ENCODE peak calls at places on chromosomes 3 and 15, in eight cellular contexts. B is sigmoid colon, J is psoas muscle, S is kidney, R is tibial nerve, X is cardiac fibroblast, L is ovary, N is pancreas. O is an unnamed sample.

GRCh38 chr3:144142151-144142855 is 170.7 kb downstream of the DIPK2A start:
- DNase-seq in X (peak; percentile 66), J (no peak), B (no peak), L (peak; percentile 28), S (no peak), R (no peak), N (no peak), O (no peak)

GRCh38 chr15:45407786-45408185 is 29.4 kb upstream of the GATM start:
- DNase-seq in N (no peak), S (no peak), X (no peak), L (no peak), J (no peak), B (no peak), R (no peak), O (no peak)

GRCh38 chr3:195065142-195065863 is 205.7 kb downstream of the XXYLT1 start:
- DNase-seq in R (no peak), B (peak; percentile 63), X (no peak), S (peak; percentile 67), L (no peak), N (no peak), J (peak; percentile 43), O (peak; percentile 13)

GRCh38 chr15:67048281-67049279 is 16.8 kb upstream of the SMAD3 start:
- DNase-seq in J (no peak), N (peak; percentile 90), L (no peak), S (peak; percentile 85), R (no peak), X (peak; percentile 87), B (peak; percentile 52), O (no peak)

GRCh38 chr15:65738649-65739048 is 53.4 kb downstream of the DENND4A start:
- DNase-seq in S (no peak), R (no peak), X (peak; percentile 45), N (no peak), J (no peak), B (no peak), L (no peak), O (no peak)

GRCh38 chr3:4494807-4495200 is 1.7 kb downstream of the ITPR1 start:
- DNase-seq in L (no peak), S (no peak), B (no peak), R (no peak), N (no peak), J (no peak), X (no peak), O (no peak)

GRCh38 chr15:94749848-94750617 is 518.7 kb downstream of the MCTP2 start:
- DNase-seq in N (no peak), J (no peak), R (peak; percentile 28), B (peak; percentile 66), X (no peak), L (no peak), S (no peak), O (no peak)

GRCh38 chr3:27134165-27134796 is 234.9 kb downstream of the NEK10 start:
- DNase-seq in L (peak; percentile 26), B (peak; percentile 76), R (peak; percentile 52), N (peak; percentile 61), J (peak; percentile 75), X (peak; percentile 75), S (no peak), O (peak; percentile 39)

GRCh38 chr3:177452487-177452886 is 255.2 kb upstream of the TBL1XR1 start:
- DNase-seq in J (no peak), R (no peak), L (no peak), N (no peak), X (peak; percentile 98), B (no peak), S (no peak), O (no peak)

GRCh38 chr15:73464602-73465001 is 21.6 kb downstream of the REC114 start:
- DNase-seq in R (no peak), X (peak; percentile 1), J (no peak), B (no peak), N (no peak), L (no peak), S (no peak), O (no peak)

GRCh38 chr3:174342941-174343431 is 516.1 kb upstream of the NAALADL2 start:
- DNase-seq in S (no peak), J (no peak), L (no peak), X (peak; percentile 50), R (no peak), N (no peak), B (no peak), O (no peak)

GRCh38 chr3:141979050-141979671 is 102.7 kb downstream of the ATP1B3 start:
- DNase-seq in N (no peak), S (no peak), B (no peak), J (no peak), L (no peak), R (no peak), X (peak; percentile 87), O (no peak)

GRCh38 chr3:146256851-146257486 is 6.1 kb upstream of the PLSCR4 start:
- DNase-seq in J (no peak), R (no peak), S (no peak), L (no peak), X (peak; percentile 34), N (no peak), B (no peak), O (no peak)

GRCh38 chr3:177065285-177066028 is 131.8 kb downstream of the TBL1XR1 start:
- DNase-seq in B (no peak), J (no peak), S (no peak), N (no peak), X (peak; percentile 32), R (no peak), L (no peak), O (no peak)

GRCh38 chr3:63477494-63478129 is 174.9 kb upstream of the SNTN start:
- DNase-seq in L (no peak), R (no peak), B (no peak), S (no peak), X (no peak), J (no peak), N (no peak), O (no peak)

GRCh38 chr15:82641129-82641798 is 5.9 kb downstream of the CPEB1 start:
- DNase-seq in B (no peak), R (no peak), L (no peak), X (no peak), S (no peak), J (no peak), N (no peak), O (no peak)

GRCh38 chr3:58308728-58309127 is 2.4 kb downstream of the HTD2 start:
- DNase-seq in X (peak; percentile 31), S (no peak), R (peak; percentile 30), N (no peak), J (no peak), B (peak; percentile 68), L (peak; percentile 27), O (no peak)

GRCh38 chr3:182226995-182227394 is 515.3 kb downstream of the SOX2 start:
- DNase-seq in N (no peak), R (no peak), J (no peak), L (no peak), S (no peak), X (no peak), B (no peak), O (no peak)

GRCh38 chr15:59376735-59377134 is 4.1 kb upstream of the MYO1E start:
- DNase-seq in X (peak; percentile 45), S (no peak), L (no peak), R (no peak), N (no peak), B (no peak), J (no peak), O (no peak)
- TF ChIP-seq CTCF in X (no peak), S (no peak), L (no peak), R (no peak), N (no peak), B (no peak), J (no peak), O (no peak)

GRCh38 chr15:99506399-99506798 is 59.4 kb upstream of the MEF2A start:
- DNase-seq in B (no peak), J (no peak), S (no peak), L (no peak), R (no peak), X (peak; percentile 8), N (no peak), O (no peak)

GRCh38 chr15:99504071-99504822 is 61.5 kb upstream of the MEF2A start:
- DNase-seq in N (no peak), J (no peak), S (no peak), R (no peak), L (no peak), B (no peak), X (no peak), O (no peak)

GRCh38 chr15:99507016-99507731 is 58.6 kb upstream of the MEF2A start:
- DNase-seq in N (no peak), B (no peak), R (no peak), X (peak; percentile 78), S (peak; percentile 85), L (peak; percentile 76), J (peak; percentile 67), O (no peak)

GRCh38 chr15:99503411-99503810 is 62.4 kb upstream of the MEF2A start:
- DNase-seq in J (no peak), L (no peak), X (no peak), R (no peak), S (no peak), N (no peak), B (no peak), O (no peak)

GRCh38 chr15:99504823-99505551 is 60.8 kb upstream of the MEF2A start:
- DNase-seq in L (no peak), X (peak; percentile 36), J (no peak), S (no peak), B (no peak), N (no peak), R (no peak), O (no peak)
- TF ChIP-seq CTCF in L (no peak), X (no peak), J (no peak), S (no peak), B (no peak), N (no peak), R (no peak), O (no peak)

GRCh38 chr15:25133804-25134203 is 179.0 kb downstream of the SNRPN start:
- DNase-seq in B (no peak), L (no peak), N (no peak), J (no peak), X (no peak), R (no peak), S (no peak), O (no peak)

GRCh38 chr15:25137013-25137412 is 182.2 kb downstream of the SNRPN start:
- DNase-seq in R (no peak), J (no peak), S (no peak), X (no peak), N (no peak), L (no peak), B (no peak), O (no peak)

GRCh38 chr15:25136119-25136518 is 181.3 kb downstream of the SNRPN start:
- DNase-seq in J (no peak), N (no peak), X (peak; percentile 32), S (no peak), B (no peak), R (no peak), L (no peak), O (no peak)

DNA sequence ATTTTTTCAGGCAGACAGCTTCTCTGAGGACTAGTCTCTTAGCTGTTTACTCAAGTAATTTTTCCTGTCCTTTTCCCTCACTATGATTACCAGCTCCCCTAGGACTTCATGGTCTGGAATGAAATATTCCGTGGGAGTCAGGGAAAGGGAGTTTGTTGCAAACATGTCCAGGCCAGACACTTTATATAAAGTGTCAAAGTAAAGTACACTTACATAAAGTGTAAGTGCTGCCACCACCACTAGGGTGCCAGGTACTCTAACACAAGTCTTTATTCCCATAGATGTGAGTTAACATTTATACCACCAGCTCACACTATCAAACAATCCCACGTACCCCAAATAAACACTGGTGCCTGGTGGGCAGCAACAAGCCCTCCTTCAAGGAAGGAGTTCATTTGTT is 179.8 kb downstream of the SNRPN start:
- DNase-seq in S (no peak), N (no peak), B (no peak), X (peak; percentile 10), L (no peak), J (no peak), R (no peak), O (no peak)
- TF ChIP-seq CTCF in S (no peak), N (no peak), B (no peak), X (peak; percentile 22), L (no peak), J (no peak), R (no peak), O (peak; percentile 29)

GRCh38 chr3:148366743-148367410 is 330.8 kb upstream of the AGTR1 start:
- DNase-seq in R (no peak), X (peak; percentile 45), S (no peak), J (no peak), B (no peak), L (no peak), N (no peak), O (no peak)
- TF ChIP-seq CTCF in R (no peak), X (no peak), S (no peak), J (no peak), B (no peak), L (no peak), N (no peak), O (no peak)

O was measured in mesothelial cell of epicardium.